ENCODE peak calls at places on chromosomes 7 and 10, in six cellular contexts. One of them, this sample, is unnamed.

GRCh38 chr10:110834622-110835219 is 37.0 kb upstream of the PDCD4 start:
- DNase-seq in MCF 10A: no peak
- DNase-seq in GM13977: no peak
- DNase-seq in ovary: peak
- DNase-seq in foreskin fibroblast: no peak
- DNase-seq in GM20000: no peak
- DNase-seq in this sample: no peak

GRCh38 chr7:112192236-112193154 is 13.7 kb downstream of the DOCK4 start:
- DNase-seq in MCF 10A: peak
- DNase-seq in GM13977: no peak
- DNase-seq in ovary: no peak
- DNase-seq in foreskin fibroblast: peak
- DNase-seq in GM20000: no peak
- DNase-seq in this sample: no peak

GRCh38 chr7:25669300-25669781 is 441.1 kb upstream of the NPVF start:
- DNase-seq in MCF 10A: no peak
- DNase-seq in GM13977: no peak
- DNase-seq in ovary: no peak
- DNase-seq in foreskin fibroblast: no peak
- DNase-seq in GM20000: no peak
- DNase-seq in this sample: no peak

GRCh38 chr10:75400163-75400768 is 1.3 kb downstream of the ZNF503 start:
- DNase-seq in MCF 10A: peak
- DNase-seq in GM13977: peak
- DNase-seq in ovary: peak
- DNase-seq in foreskin fibroblast: peak
- DNase-seq in GM20000: peak
- DNase-seq in this sample: peak

GRCh38 chr7:22255342-22255741 is 101.6 kb downstream of the RAPGEF5 start:
- DNase-seq in MCF 10A: no peak
- DNase-seq in GM13977: no peak
- DNase-seq in ovary: no peak
- DNase-seq in foreskin fibroblast: no peak
- DNase-seq in GM20000: no peak
- DNase-seq in this sample: no peak

GRCh38 chr10:6047847-6048246 is 14.3 kb downstream of the IL2RA start:
- DNase-seq in MCF 10A: no peak
- DNase-seq in GM13977: no peak
- DNase-seq in ovary: no peak
- DNase-seq in foreskin fibroblast: no peak
- DNase-seq in GM20000: no peak
- DNase-seq in this sample: no peak

GRCh38 chr7:156145996-156146395 is 333.7 kb upstream of the SHH start:
- DNase-seq in MCF 10A: no peak
- DNase-seq in GM13977: no peak
- DNase-seq in ovary: no peak
- DNase-seq in foreskin fibroblast: no peak
- DNase-seq in GM20000: no peak
- DNase-seq in this sample: no peak

GRCh38 chr10:110368002-110368401 is 63.3 kb upstream of the SMNDC1 start:
- DNase-seq in MCF 10A: no peak
- DNase-seq in GM13977: no peak
- DNase-seq in ovary: no peak
- DNase-seq in foreskin fibroblast: peak
- DNase-seq in GM20000: peak
- DNase-seq in this sample: peak

GRCh38 chr10:49332333-49332732 is 33.4 kb downstream of the C10orf71 start:
- DNase-seq in MCF 10A: no peak
- DNase-seq in GM13977: no peak
- DNase-seq in ovary: no peak
- DNase-seq in foreskin fibroblast: no peak
- DNase-seq in GM20000: no peak
- DNase-seq in this sample: no peak

GRCh38 chr7:141785711-141786552 is 4.1 kb upstream of the TAS2R5 start:
- DNase-seq in MCF 10A: peak
- DNase-seq in GM13977: peak
- DNase-seq in ovary: no peak
- DNase-seq in foreskin fibroblast: peak
- DNase-seq in GM20000: peak
- DNase-seq in this sample: peak

GRCh38 chr10:1962025-1962424 is 224.7 kb upstream of the ADARB2 start:
- DNase-seq in MCF 10A: peak
- DNase-seq in GM13977: no peak
- DNase-seq in ovary: no peak
- DNase-seq in foreskin fibroblast: no peak
- DNase-seq in GM20000: no peak
- DNase-seq in this sample: no peak
- TF ChIP-seq CTCF in MCF 10A: no peak
- TF ChIP-seq CTCF in GM13977: peak
- TF ChIP-seq CTCF in ovary: no peak
- TF ChIP-seq CTCF in foreskin fibroblast: no peak
- TF ChIP-seq CTCF in GM20000: no peak
- TF ChIP-seq CTCF in this sample: no peak

DNA sequence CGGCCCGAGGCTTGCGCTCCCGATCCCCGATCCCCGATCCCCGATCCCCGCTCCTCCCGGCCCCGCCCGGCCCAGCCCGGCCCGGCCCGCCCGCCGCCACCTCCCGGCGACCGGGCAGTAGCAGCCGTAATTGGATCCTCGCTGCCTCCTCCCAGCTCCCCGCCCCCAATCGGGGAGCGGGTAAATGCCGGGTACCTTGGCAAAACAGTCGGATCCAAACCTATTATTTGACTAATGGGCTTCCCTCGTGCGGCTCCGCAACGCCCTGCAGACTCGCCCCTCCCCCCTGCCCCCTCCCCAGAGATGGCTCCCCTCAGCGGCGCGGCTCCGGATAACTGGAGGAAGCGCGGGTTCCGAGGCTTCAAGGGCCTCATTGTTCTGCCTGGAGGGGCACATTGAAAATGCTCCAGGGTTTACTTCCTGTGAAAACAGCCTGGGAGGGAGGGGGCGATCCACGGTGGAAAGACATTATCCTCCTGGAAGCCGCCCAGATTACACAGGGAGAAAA is 94.8 kb upstream of the ZMIZ1 start:
- DNase-seq in MCF 10A: peak
- DNase-seq in GM13977: no peak
- DNase-seq in ovary: peak
- DNase-seq in foreskin fibroblast: peak
- DNase-seq in GM20000: no peak
- DNase-seq in this sample: no peak
- TF ChIP-seq CTCF in MCF 10A: no peak
- TF ChIP-seq CTCF in GM13977: no peak
- TF ChIP-seq CTCF in ovary: no peak
- TF ChIP-seq CTCF in foreskin fibroblast: no peak
- TF ChIP-seq CTCF in GM20000: no peak
- TF ChIP-seq CTCF in this sample: no peak

DNA sequence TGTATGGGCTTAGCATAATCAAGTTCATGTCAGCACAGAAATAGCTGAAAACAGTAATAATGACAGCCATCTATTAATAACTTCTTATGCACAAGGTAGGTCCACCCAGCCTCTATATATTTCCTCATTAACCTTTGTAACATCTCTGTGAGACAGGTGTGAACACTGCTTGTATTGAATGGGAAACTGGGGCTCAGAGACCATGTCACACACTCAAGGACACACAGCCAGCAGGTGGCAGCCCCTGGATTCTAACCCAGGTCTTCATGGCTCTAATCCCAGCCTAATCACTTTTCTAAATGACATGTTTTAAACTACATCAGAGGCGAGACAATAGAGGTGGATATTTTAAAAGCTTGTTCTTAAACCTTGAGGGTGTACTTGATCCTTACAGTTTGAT is 591.4 kb downstream of the PARD3 start:
- DNase-seq in MCF 10A: peak
- DNase-seq in GM13977: no peak
- DNase-seq in ovary: no peak
- DNase-seq in foreskin fibroblast: no peak
- DNase-seq in GM20000: no peak
- DNase-seq in this sample: no peak
- TF ChIP-seq CTCF in MCF 10A: no peak
- TF ChIP-seq CTCF in GM13977: no peak
- TF ChIP-seq CTCF in ovary: no peak
- TF ChIP-seq CTCF in foreskin fibroblast: no peak
- TF ChIP-seq CTCF in GM20000: no peak
- TF ChIP-seq CTCF in this sample: no peak

DNA sequence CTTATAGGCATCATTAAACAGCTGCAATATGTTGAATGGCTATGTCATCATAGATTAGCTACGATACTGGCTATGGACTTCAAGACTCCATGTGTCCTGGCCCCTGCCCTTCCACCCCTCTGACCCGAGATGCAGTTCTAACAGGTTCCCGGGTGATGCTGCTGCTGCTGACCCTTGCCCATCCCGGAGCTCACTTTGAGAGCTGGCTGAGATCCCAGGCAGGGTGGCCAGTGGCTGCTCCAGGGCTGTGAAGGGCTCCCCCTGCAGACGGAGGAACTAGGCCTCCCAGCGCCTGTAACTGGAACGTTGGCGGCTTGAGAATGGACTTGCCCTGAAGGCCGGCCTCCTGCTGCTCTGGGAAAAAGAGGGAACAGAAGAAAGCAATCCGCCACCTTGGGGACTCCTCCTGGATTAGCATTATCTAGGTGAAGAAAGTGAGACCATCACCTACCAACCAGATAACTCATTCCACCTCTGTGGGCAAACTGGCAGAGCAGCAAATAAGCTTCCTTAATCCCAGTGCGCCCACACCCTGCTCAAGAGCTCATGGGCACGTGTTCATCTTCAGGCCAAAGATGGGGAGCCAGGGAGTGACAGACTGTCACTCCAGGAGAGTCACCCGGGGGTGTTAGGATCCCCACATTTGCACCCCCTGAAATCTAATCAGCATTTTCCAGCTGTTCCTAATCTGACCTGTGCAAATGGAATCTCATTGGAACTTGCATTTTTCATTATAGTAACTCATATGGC is 56.8 kb downstream of the PARP12 start:
- DNase-seq in MCF 10A: no peak
- DNase-seq in GM13977: no peak
- DNase-seq in ovary: no peak
- DNase-seq in foreskin fibroblast: peak
- DNase-seq in GM20000: peak
- DNase-seq in this sample: no peak
- TF ChIP-seq CTCF in MCF 10A: no peak
- TF ChIP-seq CTCF in GM13977: peak
- TF ChIP-seq CTCF in ovary: no peak
- TF ChIP-seq CTCF in foreskin fibroblast: peak
- TF ChIP-seq CTCF in GM20000: peak
- TF ChIP-seq CTCF in this sample: no peak

GRCh38 chr10:3955493-3955892 is 170.5 kb upstream of the KLF6 start:
- DNase-seq in MCF 10A: no peak
- DNase-seq in GM13977: no peak
- DNase-seq in ovary: no peak
- DNase-seq in foreskin fibroblast: no peak
- DNase-seq in GM20000: no peak
- DNase-seq in this sample: no peak
- TF ChIP-seq CTCF in MCF 10A: no peak
- TF ChIP-seq CTCF in GM13977: no peak
- TF ChIP-seq CTCF in ovary: no peak
- TF ChIP-seq CTCF in foreskin fibroblast: no peak
- TF ChIP-seq CTCF in GM20000: no peak
- TF ChIP-seq CTCF in this sample: no peak

GRCh38 chr7:81280531-81280930 is 361.7 kb upstream of the SEMA3C start:
- DNase-seq in MCF 10A: no peak
- DNase-seq in GM13977: no peak
- DNase-seq in ovary: no peak
- DNase-seq in foreskin fibroblast: no peak
- DNase-seq in GM20000: no peak
- DNase-seq in this sample: no peak

GRCh38 chr7:81284576-81284975 is 365.7 kb upstream of the SEMA3C start:
- DNase-seq in MCF 10A: peak
- DNase-seq in GM13977: no peak
- DNase-seq in ovary: no peak
- DNase-seq in foreskin fibroblast: peak
- DNase-seq in GM20000: no peak
- DNase-seq in this sample: no peak

DNA sequence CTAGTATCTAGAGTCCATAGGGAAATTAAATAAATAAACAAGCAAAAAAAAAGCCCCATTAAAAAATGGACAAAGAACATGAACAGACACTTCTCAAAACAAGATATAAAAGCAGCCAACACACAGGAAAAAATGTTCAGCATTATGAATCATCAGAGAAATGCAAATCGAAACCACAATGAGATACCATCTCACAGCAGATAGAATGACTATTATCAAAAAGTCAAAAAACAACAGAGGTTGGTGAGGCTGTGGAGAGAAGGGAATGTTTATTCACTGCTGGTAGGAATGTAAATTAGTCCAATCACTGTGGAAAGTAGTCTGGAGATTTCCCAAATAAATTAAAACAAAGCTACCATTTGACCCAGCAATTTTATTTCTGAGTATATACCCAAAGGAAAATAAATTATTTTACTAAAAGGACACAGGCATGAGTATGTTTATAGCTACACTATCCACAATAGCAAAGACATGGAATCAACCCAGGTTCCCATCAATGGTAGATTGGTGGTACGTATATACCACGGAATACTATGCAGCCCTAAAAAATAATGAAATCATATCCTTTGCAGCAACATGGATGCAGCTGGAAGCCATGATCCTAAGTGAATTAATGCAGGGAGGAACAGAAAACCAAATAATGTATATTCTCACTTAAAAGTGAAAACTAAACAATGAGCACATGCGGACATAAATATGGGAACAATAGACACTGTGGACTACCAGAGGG is 366.5 kb upstream of the SEMA3C start:
- DNase-seq in MCF 10A: peak
- DNase-seq in GM13977: no peak
- DNase-seq in ovary: no peak
- DNase-seq in foreskin fibroblast: peak
- DNase-seq in GM20000: no peak
- DNase-seq in this sample: no peak
- TF ChIP-seq CTCF in MCF 10A: no peak
- TF ChIP-seq CTCF in GM13977: no peak
- TF ChIP-seq CTCF in ovary: no peak
- TF ChIP-seq CTCF in foreskin fibroblast: no peak
- TF ChIP-seq CTCF in GM20000: no peak
- TF ChIP-seq CTCF in this sample: no peak

GRCh38 chr7:117385340-117386124 is 41.8 kb downstream of the ASZ1 start:
- DNase-seq in MCF 10A: peak
- DNase-seq in GM13977: peak
- DNase-seq in ovary: no peak
- DNase-seq in foreskin fibroblast: peak
- DNase-seq in GM20000: peak
- DNase-seq in this sample: peak

GRCh38 chr7:117383826-117384225 is 43.5 kb downstream of the ASZ1 start:
- DNase-seq in MCF 10A: no peak
- DNase-seq in GM13977: no peak
- DNase-seq in ovary: no peak
- DNase-seq in foreskin fibroblast: no peak
- DNase-seq in GM20000: no peak
- DNase-seq in this sample: no peak

GRCh38 chr7:117389871-117390270 is 37.4 kb downstream of the ASZ1 start:
- DNase-seq in MCF 10A: no peak
- DNase-seq in GM13977: no peak
- DNase-seq in ovary: no peak
- DNase-seq in foreskin fibroblast: no peak
- DNase-seq in GM20000: no peak
- DNase-seq in this sample: no peak

GRCh38 chr7:117384693-117385092 is 42.6 kb downstream of the ASZ1 start:
- DNase-seq in MCF 10A: no peak
- DNase-seq in GM13977: no peak
- DNase-seq in ovary: no peak
- DNase-seq in foreskin fibroblast: peak
- DNase-seq in GM20000: no peak
- DNase-seq in this sample: no peak

GRCh38 chr7:117386125-117386709 is 41.1 kb downstream of the ASZ1 start:
- DNase-seq in MCF 10A: no peak
- DNase-seq in GM13977: no peak
- DNase-seq in ovary: no peak
- DNase-seq in foreskin fibroblast: peak
- DNase-seq in GM20000: no peak
- DNase-seq in this sample: no peak
- TF ChIP-seq CTCF in MCF 10A: peak
- TF ChIP-seq CTCF in GM13977: no peak
- TF ChIP-seq CTCF in ovary: no peak
- TF ChIP-seq CTCF in foreskin fibroblast: no peak
- TF ChIP-seq CTCF in GM20000: no peak
- TF ChIP-seq CTCF in this sample: no peak

This sample was measured in GM10248.